ENCODE peak calls at places on chromosomes 3 and 15, in six cellular contexts. J is CD14-positive monocyte, U is AG10803, T is GM10248, P is right atrium auricular region, L is heart right ventricle. F is an unnamed sample.

GRCh38 chr3:64454179-64454578 is 228.9 kb upstream of the PRICKLE2 start:
- DNase-seq in P (no peak), T (no peak), L (no peak), J (no peak), U (peak; percentile 66), F (no peak)

GRCh38 chr3:108132727-108133373 is 42.0 kb upstream of the CD47 start:
- DNase-seq in P (no peak), T (no peak), L (no peak), J (no peak), U (no peak), F (no peak)

GRCh38 chr15:60772395-60773120 is 293.6 kb upstream of the ICE2 start:
- DNase-seq in L (no peak), U (no peak), J (no peak), P (no peak), T (no peak), F (no peak)

GRCh38 chr15:73928971-73929627 is 2.8 kb downstream of the LOXL1 start:
- DNase-seq in T (no peak), P (no peak), L (no peak), J (no peak), U (peak; percentile 53), F (no peak)

GRCh38 chr3:76943058-76943457 is 96.8 kb upstream of the ROBO2 start:
- DNase-seq in J (no peak), L (no peak), U (no peak), P (no peak), T (no peak), F (no peak)

GRCh38 chr3:140953028-140953960 is 11.7 kb downstream of the SLC25A36 start:
- DNase-seq in U (peak; percentile 40), P (no peak), J (no peak), T (no peak), L (no peak), F (no peak)

GRCh38 chr3:51733859-51734571 is 27.1 kb downstream of the GRM2 start:
- DNase-seq in L (no peak), P (no peak), U (no peak), J (no peak), T (no peak), F (no peak)

GRCh38 chr15:85473455-85473854 is 93.1 kb downstream of the AKAP13 start:
- DNase-seq in T (peak; percentile 26), L (no peak), J (no peak), U (peak; percentile 39), P (no peak), F (no peak)

GRCh38 chr3:129310612-129311011 is 31.9 kb downstream of the HMCES start:
- DNase-seq in J (no peak), P (no peak), L (no peak), T (no peak), U (no peak), F (no peak)

GRCh38 chr3:100482181-100482580 is 10.2 kb upstream of the TMEM45A start:
- DNase-seq in J (no peak), L (no peak), T (no peak), U (no peak), P (no peak), F (no peak)

GRCh38 chr3:57557088-57557537 is 1.0 kb downstream of the PDE12 start:
- DNase-seq in T (peak; percentile 45), L (no peak), J (peak; percentile 52), U (peak; percentile 51), P (no peak), F (peak; percentile 45)

GRCh38 chr3:170144437-170144843 is 37.1 kb downstream of the PHC3 start:
- DNase-seq in L (no peak), P (no peak), U (no peak), J (no peak), T (peak; percentile 27), F (no peak)

GRCh38 chr3:187025656-187026320 is 95.5 kb downstream of the ST6GAL1 start:
- DNase-seq in J (no peak), P (no peak), T (no peak), L (no peak), U (no peak), F (no peak)

GRCh38 chr3:164832216-164832615 is 246.1 kb downstream of the SI start:
- DNase-seq in J (no peak), P (no peak), U (no peak), L (no peak), T (no peak), F (no peak)

GRCh38 chr3:107430214-107431047 is 53.2 kb downstream of the CCDC54 start:
- DNase-seq in T (peak; percentile 14), J (no peak), U (peak; percentile 55), L (peak; percentile 36), P (no peak), F (no peak)

GRCh38 chr3:102006812-102007485 is 157.6 kb downstream of the NFKBIZ start:
- DNase-seq in U (peak; percentile 89), J (no peak), P (peak; percentile 60), T (no peak), L (peak; percentile 29), F (no peak)

GRCh38 chr15:33068531-33068990 is 126.0 kb downstream of the FMN1 start:
- DNase-seq in P (no peak), L (peak; percentile 19), J (no peak), U (peak; percentile 74), T (no peak), F (no peak)

GRCh38 chr3:54533856-54534255 is 394.0 kb downstream of the LRTM1 start:
- DNase-seq in P (no peak), T (no peak), U (no peak), J (no peak), L (no peak), F (no peak)

GRCh38 chr3:140898340-140899180 is 43.1 kb upstream of the SLC25A36 start:
- DNase-seq in T (peak; percentile 38), U (peak; percentile 88), L (no peak), P (no peak), J (no peak), F (no peak)

GRCh38 chr15:49809894-49810594 is 189.2 kb downstream of the DTWD1 start:
- DNase-seq in T (no peak), L (no peak), J (no peak), P (no peak), U (no peak), F (no peak)

GRCh38 chr3:52281980-52282801 is 3.7 kb upstream of the WDR82 start:
- DNase-seq in L (no peak), J (no peak), P (no peak), T (no peak), U (peak; percentile 23), F (peak; percentile 37)

GRCh38 chr15:25947336-25948080 is 84.4 kb upstream of the ATP10A start:
- DNase-seq in L (no peak), J (no peak), P (no peak), T (no peak), U (peak; percentile 29), F (no peak)

GRCh38 chr3:159897331-159898075 is 91.1 kb upstream of the IL12A start:
- DNase-seq in U (peak; percentile 72), L (no peak), J (no peak), P (no peak), T (no peak), F (no peak)

GRCh38 chr3:194046995-194047681 is 88.8 kb upstream of the HES1 start:
- DNase-seq in L (peak; percentile 74), T (no peak), U (peak; percentile 52), J (peak; percentile 61), P (no peak), F (no peak)

GRCh38 chr3:45145681-45146614 is at the start of gene CDCP1:
- DNase-seq in T (peak; percentile 44), J (no peak), L (no peak), U (no peak), P (no peak), F (no peak)

GRCh38 chr3:87203807-87204206 is 23.3 kb upstream of the CHMP2B start:
- DNase-seq in P (no peak), J (no peak), T (no peak), L (no peak), U (no peak), F (no peak)

GRCh38 chr3:193773266-193774183 is 180.5 kb downstream of the OPA1 start:
- DNase-seq in L (no peak), U (no peak), T (no peak), J (no peak), P (no peak), F (no peak)

GRCh38 chr15:62999923-63000484 is 42.5 kb upstream of the TPM1 start:
- DNase-seq in L (no peak), T (no peak), P (no peak), U (no peak), J (no peak), F (no peak)

GRCh38 chr3:63076357-63076756 is 201.1 kb upstream of the CADPS start:
- DNase-seq in J (no peak), L (no peak), P (no peak), T (no peak), U (no peak), F (no peak)

DNA sequence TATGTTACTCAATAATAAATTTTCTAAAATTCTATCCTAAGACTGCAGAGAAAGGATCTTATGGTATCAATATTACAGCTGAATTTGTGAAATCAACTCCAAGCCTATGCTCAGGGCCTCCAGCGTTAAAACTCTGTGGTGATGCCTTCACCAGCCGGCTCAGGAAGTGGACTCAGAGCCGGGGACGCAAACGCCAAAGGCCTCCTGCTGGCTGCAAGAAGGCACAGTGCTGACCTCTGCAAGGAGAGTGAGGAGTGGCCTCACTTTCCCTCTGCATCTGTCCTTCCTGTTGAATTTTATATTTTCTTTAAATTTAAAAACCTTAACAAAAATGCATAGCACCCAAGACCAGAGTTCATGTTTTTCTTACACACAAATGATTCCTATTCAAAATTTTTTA is 48.5 kb downstream of the HERC2 start:
- DNase-seq in U (no peak), L (no peak), J (no peak), P (no peak), T (no peak), F (no peak)
- TF ChIP-seq CTCF in U (no peak), L (peak; percentile 22), J (no peak), P (peak; percentile 31), T (no peak), F (no peak)

DNA sequence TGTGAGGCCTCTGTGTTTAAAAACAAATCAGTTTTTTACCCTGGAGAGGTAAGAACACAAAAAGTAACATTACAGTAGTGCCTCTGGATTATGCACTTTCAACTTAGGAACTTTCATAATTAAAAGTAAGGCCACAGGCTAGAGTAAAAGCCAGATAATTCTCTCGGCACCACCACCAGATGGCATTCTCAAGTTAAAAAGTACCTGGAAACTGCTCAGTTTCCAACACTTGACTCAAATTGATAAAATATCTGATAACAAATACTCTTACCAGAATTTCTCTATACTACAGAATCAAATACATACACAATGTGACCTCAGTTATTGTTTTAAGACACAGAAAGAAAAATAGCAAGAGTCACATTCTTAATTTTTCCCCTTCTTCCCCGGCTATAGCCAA is 19.9 kb downstream of the SPICE1 start:
- DNase-seq in P (no peak), L (peak; percentile 17), U (peak; percentile 30), J (no peak), T (peak; percentile 35), F (no peak)
- TF ChIP-seq CTCF in P (peak; percentile 67), L (peak; percentile 59), U (peak; percentile 45), J (no peak), T (peak; percentile 58), F (peak; percentile 44)

GRCh38 chr3:165874663-165875489 is 37.7 kb upstream of the BCHE start:
- DNase-seq in U (no peak), L (no peak), J (no peak), T (no peak), P (no peak), F (no peak)
- TF ChIP-seq CTCF in U (no peak), L (no peak), J (no peak), T (no peak), P (no peak), F (no peak)

DNA sequence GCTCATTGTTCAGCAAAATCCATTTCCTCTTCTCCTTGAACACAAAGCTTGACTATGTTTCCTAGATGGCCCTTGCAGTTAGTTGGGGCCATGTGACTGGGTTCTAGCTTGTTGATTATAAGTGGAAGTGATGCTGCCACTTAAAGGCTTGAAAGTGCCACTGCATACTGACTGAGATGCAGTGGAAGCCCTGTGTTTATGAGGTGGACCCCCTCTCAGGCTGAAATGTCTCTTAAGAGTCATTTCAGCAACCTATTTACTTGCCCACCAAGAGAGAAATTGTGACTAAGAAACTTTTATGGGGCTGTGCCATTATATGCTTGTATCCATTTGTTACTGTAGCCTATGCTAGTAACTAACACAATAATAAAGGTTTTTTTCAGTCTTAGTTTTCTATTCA is 8.4 kb upstream of the ANP32A start:
- DNase-seq in P (no peak), U (no peak), L (no peak), J (no peak), T (peak; percentile 42), F (no peak)
- TF ChIP-seq CTCF in P (peak; percentile 71), U (peak; percentile 34), L (peak; percentile 72), J (peak; percentile 72), T (peak; percentile 68), F (peak; percentile 67)

F was measured in natural killer cell.